ENCODE peak calls at places on chromosomes 1 and 21, in ten cellular contexts. Q, Z, P, U, B, A, M, C, N and H are unnamed samples.

GRCh38 chr1:204127597-204128242 is 24.1 kb downstream of the ETNK2 start:
- DNase-seq in C (no peak), A (no peak), M (peak), P (peak), B (peak), U (peak), Q (peak), N (peak), Z (peak), H (peak)

GRCh38 chr1:177975588-177976495 is 6.0 kb upstream of the SEC16B start:
- DNase-seq in P (no peak), M (peak), C (no peak), N (no peak), Q (peak), A (no peak), U (peak), Z (no peak), B (peak), H (peak)

GRCh38 chr1:180926164-180926981 is 13.7 kb downstream of the KIAA1614 start:
- DNase-seq in C (peak), N (no peak), U (peak), M (no peak), Z (no peak), Q (peak), A (no peak), B (peak), P (peak), H (peak)

GRCh38 chr1:92168657-92169056 is 49.1 kb upstream of the C1orf146 start:
- DNase-seq in P (no peak), Z (peak), C (no peak), Q (no peak), B (no peak), A (no peak), M (no peak), N (no peak), U (no peak), H (no peak)

GRCh38 chr1:154445040-154445472 is 39.9 kb downstream of the IL6R start:
- DNase-seq in Z (no peak), Q (peak), M (peak), A (no peak), B (peak), N (no peak), C (peak), U (peak), P (no peak), H (peak)

GRCh38 chr1:28737245-28738137 is 751 bp downstream of the YTHDF2 start:
- DNase-seq in C (peak), A (peak), Z (peak), U (peak), B (peak), Q (peak), P (peak), M (peak), N (peak), H (peak)

GRCh38 chr1:229171934-229172333 is 99.0 kb upstream of the RAB4A start:
- DNase-seq in N (peak), Z (peak), U (no peak), A (no peak), P (no peak), Q (no peak), B (no peak), C (no peak), M (no peak), H (no peak)

GRCh38 chr1:5311634-5312298 is 657.4 kb downstream of the AJAP1 start:
- DNase-seq in Q (no peak), A (no peak), Z (no peak), P (no peak), U (no peak), B (no peak), C (no peak), N (peak), M (no peak), H (no peak)

GRCh38 chr1:8390707-8391106 is 72.8 kb downstream of the SLC45A1 start:
- DNase-seq in N (no peak), Q (no peak), M (no peak), P (no peak), Z (no peak), B (no peak), U (no peak), C (no peak), A (no peak), H (no peak)

GRCh38 chr1:17207046-17207445 is 2.1 kb downstream of the PADI1 start:
- DNase-seq in C (no peak), M (no peak), A (peak), N (no peak), Z (no peak), B (peak), U (peak), P (no peak), Q (no peak), H (no peak)

GRCh38 chr1:58763214-58763613 is 20.6 kb downstream of the JUN start:
- DNase-seq in U (peak), N (no peak), A (no peak), Q (peak), B (peak), M (peak), P (no peak), C (no peak), Z (no peak), H (peak)

GRCh38 chr1:52880226-52880625 is 37.7 kb downstream of the ZYG11A start:
- DNase-seq in Q (no peak), Z (no peak), A (no peak), N (no peak), P (no peak), U (no peak), M (no peak), C (no peak), B (no peak), H (no peak)

GRCh38 chr1:228370439-228370940 is 36.1 kb downstream of the TRIM11 start:
- DNase-seq in M (no peak), N (no peak), P (no peak), A (no peak), Q (no peak), U (no peak), Z (no peak), B (no peak), C (no peak), H (no peak)

GRCh38 chr21:32572574-32573420 is 12.5 kb downstream of the TCP10L start:
- DNase-seq in Q (no peak), C (no peak), A (no peak), U (no peak), Z (no peak), P (no peak), N (no peak), B (peak), M (no peak), H (no peak)

GRCh38 chr1:203453016-203453415 is 22.6 kb upstream of the PRELP start:
- DNase-seq in C (no peak), M (no peak), U (no peak), B (no peak), N (no peak), Q (no peak), P (no peak), A (no peak), Z (no peak), H (no peak)

GRCh38 chr1:15406911-15407559 is 2.7 kb upstream of the EFHD2 start:
- DNase-seq in Q (peak), B (peak), A (no peak), M (peak), C (no peak), N (peak), U (peak), Z (no peak), P (no peak), H (peak)

GRCh38 chr1:7842517-7842916 is 10.3 kb downstream of the UTS2 start:
- DNase-seq in A (no peak), M (no peak), N (no peak), Q (no peak), P (no peak), C (no peak), B (no peak), U (no peak), Z (no peak), H (no peak)

GRCh38 chr1:35243681-35244080 is 24.8 kb upstream of the ZMYM4 start:
- DNase-seq in M (no peak), P (no peak), C (no peak), N (peak), A (no peak), B (no peak), U (no peak), Q (peak), Z (no peak), H (no peak)

GRCh38 chr1:44138239-44138638 is 3.2 kb downstream of the KLF18 start:
- DNase-seq in B (no peak), Q (no peak), U (no peak), A (no peak), N (no peak), P (no peak), M (no peak), C (no peak), Z (no peak), H (no peak)

GRCh38 chr1:231093158-231093922 is 53.3 kb upstream of the FAM89A start:
- DNase-seq in P (no peak), Q (peak), C (no peak), Z (no peak), B (no peak), M (no peak), N (no peak), A (no peak), U (no peak), H (peak)

GRCh38 chr1:22412932-22413727 is 38.5 kb upstream of the ZBTB40 start:
- DNase-seq in U (peak), M (peak), C (no peak), P (no peak), B (peak), Z (no peak), N (peak), Q (peak), A (no peak), H (no peak)

GRCh38 chr1:88683516-88683847 is 591 bp upstream of the PKN2 start:
- DNase-seq in Z (peak), A (peak), M (peak), B (no peak), C (peak), N (no peak), P (peak), Q (peak), U (no peak), H (peak)

GRCh38 chr1:248114890-248115289 is 19.9 kb downstream of the OR2L13 start:
- DNase-seq in B (no peak), P (no peak), M (no peak), C (no peak), Z (no peak), U (no peak), Q (no peak), N (no peak), A (no peak), H (no peak)

GRCh38 chr1:90204036-90204594 is 209.2 kb downstream of the ZNF326 start:
- DNase-seq in M (no peak), A (no peak), C (no peak), U (no peak), N (no peak), Q (no peak), Z (no peak), P (no peak), B (no peak), H (no peak)

GRCh38 chr1:212938846-212939245 is 11.5 kb upstream of the VASH2 start:
- DNase-seq in A (no peak), N (no peak), Q (no peak), P (no peak), C (no peak), Z (no peak), B (no peak), U (no peak), M (no peak), H (no peak)

GRCh38 chr21:42429021-42429420 is 25.3 kb downstream of the UBASH3A start:
- DNase-seq in B (no peak), Q (no peak), C (no peak), M (no peak), Z (no peak), U (no peak), N (no peak), A (no peak), P (no peak), H (no peak)

GRCh38 chr1:202571719-202572339 is 138.4 kb downstream of the SYT2 start:
- DNase-seq in B (no peak), U (peak), Q (peak), A (no peak), N (peak), Z (peak), M (no peak), P (no peak), C (no peak), H (peak)

GRCh38 chr1:228697209-228698016 is 37.9 kb upstream of the RHOU start:
- DNase-seq in B (peak), A (no peak), C (no peak), U (peak), M (peak), P (peak), N (peak), Z (peak), Q (peak), H (peak)

GRCh38 chr1:203077367-203077766 is 8.4 kb downstream of the MYOG start:
- DNase-seq in C (no peak), B (no peak), Q (no peak), A (no peak), U (no peak), N (no peak), M (no peak), P (no peak), Z (no peak), H (no peak)

GRCh38 chr1:86468501-86468977 is at the start of gene CLCA1:
- DNase-seq in U (no peak), C (no peak), B (no peak), Q (no peak), M (no peak), Z (no peak), A (no peak), N (peak), P (no peak), H (no peak)

GRCh38 chr1:227776277-227776676 is 39.2 kb upstream of the PRSS38 start:
- DNase-seq in M (peak), P (no peak), C (no peak), Q (peak), B (peak), Z (no peak), A (no peak), N (no peak), U (peak), H (peak)

GRCh38 chr1:14590781-14591180 is 7.7 kb upstream of the KAZN start:
- DNase-seq in P (no peak), C (no peak), U (no peak), Q (no peak), M (no peak), Z (peak), N (no peak), B (peak), A (no peak), H (no peak)

GRCh38 chr1:82625562-82625961 is 824.8 kb downstream of the ADGRL2 start:
- DNase-seq in Q (no peak), U (no peak), M (no peak), N (no peak), B (no peak), Z (peak), P (no peak), A (no peak), C (no peak), H (no peak)

GRCh38 chr1:220983877-220984635 is 104.8 kb downstream of the HLX start:
- DNase-seq in C (no peak), U (no peak), Q (no peak), P (no peak), Z (peak), M (no peak), A (no peak), B (peak), N (no peak), H (no peak)

GRCh38 chr1:219710529-219711194 is 97.8 kb upstream of the ZC3H11B start:
- DNase-seq in Z (no peak), B (peak), A (no peak), U (peak), M (peak), C (no peak), P (no peak), Q (peak), N (no peak), H (peak)

GRCh38 chr1:181594553-181594952 is 111.2 kb downstream of the CACNA1E start:
- DNase-seq in Z (no peak), C (no peak), B (no peak), A (no peak), M (no peak), Q (no peak), P (no peak), N (no peak), U (no peak), H (no peak)

GRCh38 chr1:109901508-109902145 is 9.0 kb upstream of the CSF1 start:
- DNase-seq in N (no peak), Z (no peak), P (no peak), U (no peak), C (peak), Q (peak), B (peak), M (no peak), A (no peak), H (no peak)

GRCh38 chr1:159664247-159664646 is 50.1 kb downstream of the CRP start:
- DNase-seq in Q (no peak), Z (no peak), N (no peak), A (no peak), U (no peak), M (no peak), P (no peak), C (no peak), B (no peak), H (no peak)

GRCh38 chr1:171743014-171743870 is 1.4 kb upstream of the VAMP4 start:
- DNase-seq in C (no peak), N (no peak), A (no peak), Z (no peak), M (peak), B (peak), U (peak), Q (peak), P (no peak), H (peak)

GRCh38 chr1:247294282-247294681 is 37.4 kb downstream of the ZNF496 start:
- DNase-seq in M (peak), P (no peak), N (no peak), C (no peak), Q (peak), B (peak), Z (no peak), A (no peak), U (peak), H (peak)